ENCODE peak calls at places on chromosomes 4 and X, in four cellular contexts. Z, L, H and G are unnamed samples.

GRCh38 chr4:15729910-15730533 is 27.2 kb downstream of the BST1 start:
- DNase-seq in L (peak; percentile 41), H (peak; percentile 19), Z (peak; percentile 66), G (no peak)

GRCh38 chr4:75985116-75985515 is 5.6 kb downstream of the SDAD1 start:
- DNase-seq in H (no peak), Z (no peak), L (no peak), G (no peak)

GRCh38 chr4:140673729-140674128 is 82.5 kb downstream of the TBC1D9 start:
- DNase-seq in L (no peak), H (no peak), Z (peak; percentile 79), G (no peak)

GRCh38 chr4:155734065-155734464 is 24.8 kb upstream of the GUCY1B1 start:
- DNase-seq in Z (no peak), L (no peak), H (no peak), G (no peak)

GRCh38 chr4:83906561-83906960 is 370.7 kb downstream of the GPAT3 start:
- DNase-seq in H (no peak), L (no peak), Z (no peak), G (no peak)

GRCh38 chr4:30757357-30757756 is 37.2 kb downstream of the PCDH7 start:
- DNase-seq in L (peak; percentile 90), Z (no peak), H (peak; percentile 98), G (no peak)

GRCh38 chr4:140289486-140289885 is 84.0 kb upstream of the SCOC start:
- DNase-seq in Z (no peak), L (no peak), H (no peak), G (no peak)

GRCh38 chrX:133859860-133860259 is 125.5 kb downstream of the GPC3 start:
- DNase-seq in Z (no peak), L (no peak), H (no peak), G (no peak)

GRCh38 chr4:22515145-22515887 is 550 bp downstream of the ADGRA3 start:
- DNase-seq in Z (peak; percentile 86), H (no peak), L (peak; percentile 77), G (no peak)

GRCh38 chr4:189787216-189788031 is 153.2 kb upstream of the FRG1 start:
- DNase-seq in Z (no peak), L (no peak), H (no peak), G (no peak)

GRCh38 chrX:115642895-115643530 is 82.0 kb downstream of the PLS3 start:
- DNase-seq in Z (peak; percentile 48), H (peak; percentile 15), L (peak; percentile 69), G (peak; percentile 80)

GRCh38 chr4:78149737-78150136 is 92.6 kb downstream of the FRAS1 start:
- DNase-seq in Z (no peak), L (no peak), H (no peak), G (no peak)

GRCh38 chr4:114907514-114908099 is 205.8 kb downstream of the NDST4 start:
- DNase-seq in L (peak; percentile 14), Z (no peak), H (no peak), G (no peak)
- TF ChIP-seq POLR2AphosphoS5 in L (no peak), Z (no peak), H (no peak), G (no peak)

GRCh38 chr4:6598641-6599040 is 23.7 kb downstream of the MAN2B2 start:
- DNase-seq in H (no peak), Z (no peak), L (no peak), G (no peak)
- H3K9ac ChIP-seq in H (no peak overlapping the region), Z (no peak overlapping the region), L (no peak overlapping the region), G (no peak overlapping the region)

DNA sequence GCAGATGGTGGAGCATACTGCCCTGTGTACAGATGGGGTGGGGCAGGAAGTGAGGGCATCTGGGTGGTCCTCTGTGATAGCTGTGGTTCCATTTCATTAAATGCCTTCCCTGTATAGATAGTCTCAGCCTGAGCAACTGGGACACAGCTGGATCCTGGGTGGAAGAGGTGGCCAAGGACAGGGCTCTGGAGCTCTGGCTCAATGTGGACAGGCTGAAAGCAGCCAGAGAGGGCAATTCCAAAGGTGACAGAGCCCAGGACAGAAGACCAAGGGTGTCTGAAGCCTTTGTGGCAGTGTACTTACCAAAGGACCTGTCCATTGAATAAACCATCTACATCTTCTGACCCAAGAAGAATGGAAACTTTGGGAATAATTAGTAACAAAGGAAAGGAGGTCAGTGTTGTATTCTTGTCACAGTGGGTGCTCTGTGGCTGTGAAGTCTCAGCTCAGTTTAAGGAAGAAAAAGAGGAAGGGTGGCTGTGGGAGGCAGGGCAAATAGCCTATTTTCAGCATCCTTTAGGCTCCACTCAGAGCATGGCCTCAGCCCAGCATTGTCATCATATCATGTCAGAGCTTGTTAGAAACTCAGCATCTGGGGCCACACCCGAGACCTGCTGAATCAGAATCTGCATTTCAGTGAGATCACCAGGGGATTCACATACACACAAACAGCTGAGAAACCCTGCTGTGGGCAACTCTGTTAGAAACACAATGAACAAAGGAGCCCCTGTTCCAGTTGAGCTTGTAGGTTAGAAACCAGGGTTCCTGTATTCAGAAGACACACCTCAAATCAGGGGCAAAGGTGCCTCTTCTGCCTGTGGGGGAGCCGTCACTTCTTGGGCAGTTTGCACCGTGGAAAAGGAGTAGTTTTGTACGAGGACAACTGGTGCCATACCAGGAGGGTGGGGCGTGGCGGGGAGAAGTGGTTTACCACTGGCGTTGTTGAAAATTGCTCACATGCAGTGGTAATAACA is 168.6 kb downstream of the PTTG2 start:
- DNase-seq in Z (no peak), L (no peak), H (peak; percentile 42), G (no peak)
- TF ChIP-seq POLR2AphosphoS5 in Z (no peak), L (no peak), H (no peak), G (no peak)

GRCh38 chr4:37717575-37717974 is 31.4 kb upstream of the RELL1 start:
- DNase-seq in H (no peak), Z (no peak), L (no peak), G (no peak)
- H3K9ac ChIP-seq in H (no peak overlapping the region), Z (no peak overlapping the region), L (no peak overlapping the region), G (no peak overlapping the region)